ENCODE peak calls at places on chromosomes 3 and 15, in six cellular contexts. B, E, A, H, S and C are unnamed samples. For H3K4me1, the result is how much of the 10 kb centered on the place peaks cover.

GRCh38 chr3:64805248-64805647 is 117.4 kb upstream of the ADAMTS9 start:
- DNase-seq in B (no peak), E (no peak), A (no peak), H (no peak), S (no peak), C (no peak)

GRCh38 chr3:171458056-171458856 is 1.9 kb downstream of the TNIK start:
- DNase-seq in B (peak), E (no peak), A (no peak), H (peak), S (peak), C (peak)

GRCh38 chr3:11764931-11765363 is 81.7 kb downstream of the TAMM41 start:
- DNase-seq in B (no peak), E (no peak), A (no peak), H (peak), S (no peak), C (no peak)

GRCh38 chr15:91871138-91871537 is 17.6 kb downstream of the SLCO3A1 start:
- DNase-seq in B (no peak), E (no peak), A (no peak), H (no peak), S (no peak), C (no peak)

GRCh38 chr15:50235794-50236193 is 29.7 kb downstream of the HDC start:
- DNase-seq in B (no peak), E (no peak), A (no peak), H (peak), S (no peak), C (no peak)

GRCh38 chr15:63052961-63053698 is 10.6 kb downstream of the TPM1 start:
- DNase-seq in B (no peak), E (peak), A (peak), H (peak), S (peak), C (peak)

GRCh38 chr3:169363318-169363717 is 300.2 kb downstream of the MECOM start:
- DNase-seq in B (no peak), E (no peak), A (no peak), H (no peak), S (no peak), C (no peak)

GRCh38 chr3:19934098-19934566 is at the start of gene EFHB:
- DNase-seq in B (no peak), E (no peak), A (no peak), H (peak), S (no peak), C (peak)

GRCh38 chr3:25904248-25904647 is 114.4 kb downstream of the OXSM start:
- DNase-seq in B (no peak), E (no peak), A (no peak), H (no peak), S (peak), C (no peak)

GRCh38 chr15:43253431-43254403 is 13.0 kb downstream of the TGM5 start:
- DNase-seq in B (no peak), E (no peak), A (no peak), H (peak), S (no peak), C (no peak)

GRCh38 chr3:30186741-30187219 is 419.6 kb upstream of the TGFBR2 start:
- DNase-seq in B (no peak), E (no peak), A (no peak), H (no peak), S (peak), C (peak)

GRCh38 chr3:43217633-43218032 is 68.7 kb upstream of the SNRK start:
- DNase-seq in B (no peak), E (no peak), A (no peak), H (peak), S (peak), C (no peak)

GRCh38 chr3:195153653-195154052 is 117.3 kb downstream of the XXYLT1 start:
- DNase-seq in B (no peak), E (no peak), A (no peak), H (peak), S (no peak), C (no peak)

GRCh38 chr3:71905426-71905825 is 120.5 kb upstream of the PROK2 start:
- DNase-seq in B (no peak), E (no peak), A (no peak), H (no peak), S (no peak), C (no peak)

GRCh38 chr3:119663885-119664284 is 3.5 kb upstream of the POPDC2 start:
- DNase-seq in B (no peak), E (no peak), A (no peak), H (no peak), S (no peak), C (no peak)

GRCh38 chr3:21783834-21784233 is 32.8 kb upstream of the ZNF385D start:
- DNase-seq in B (no peak), E (no peak), A (no peak), H (no peak), S (no peak), C (no peak)

GRCh38 chr3:194871143-194871863 is 185.6 kb downstream of the FAM43A start:
- DNase-seq in B (no peak), E (peak), A (peak), H (peak), S (peak), C (peak)

GRCh38 chr3:186782542-186783069 is 771 bp upstream of the EIF4A2 start:
- DNase-seq in B (no peak), E (no peak), A (no peak), H (no peak), S (no peak), C (no peak)

GRCh38 chr3:48464713-48465221 is 18.2 kb downstream of the ATRIP start:
- DNase-seq in B (no peak), E (peak), A (no peak), H (no peak), S (no peak), C (no peak)

GRCh38 chr3:57985176-57985976 is 22.8 kb upstream of the FLNB start:
- DNase-seq in B (no peak), E (no peak), A (no peak), H (no peak), S (no peak), C (no peak)

GRCh38 chr3:147864754-147865354 is 455.7 kb downstream of the ZIC1 start:
- DNase-seq in B (no peak), E (no peak), A (no peak), H (no peak), S (no peak), C (no peak)

GRCh38 chr3:156551746-156552145 is 3.2 kb downstream of the SSR3 start:
- DNase-seq in B (no peak), E (no peak), A (no peak), H (peak), S (no peak), C (no peak)

GRCh38 chr15:57667171-57667924 is 39.2 kb upstream of the POLR2M start:
- DNase-seq in B (no peak), E (no peak), A (no peak), H (peak), S (no peak), C (no peak)

GRCh38 chr3:179860275-179861107 is 176.2 kb downstream of the PEX5L start:
- DNase-seq in B (no peak), E (no peak), A (no peak), H (no peak), S (no peak), C (no peak)

GRCh38 chr3:188396251-188396650 is 242.3 kb downstream of the LPP start:
- DNase-seq in B (no peak), E (no peak), A (no peak), H (no peak), S (no peak), C (no peak)

GRCh38 chr3:188391597-188391996 is 237.6 kb downstream of the LPP start:
- DNase-seq in B (no peak), E (no peak), A (no peak), H (no peak), S (no peak), C (no peak)

GRCh38 chr3:188397766-188398705 is 244.1 kb downstream of the LPP start:
- DNase-seq in B (no peak), E (no peak), A (no peak), H (no peak), S (peak), C (peak)

GRCh38 chr3:188396900-188397299 is 242.9 kb downstream of the LPP start:
- DNase-seq in B (no peak), E (no peak), A (no peak), H (no peak), S (no peak), C (no peak)

GRCh38 chr3:188394588-188394987 is 240.6 kb downstream of the LPP start:
- DNase-seq in B (no peak), E (no peak), A (no peak), H (no peak), S (no peak), C (no peak)
- H3K4me3 ChIP-seq in B (no peak), E (no peak), A (no peak), H (no peak), S (no peak), C (no peak)

GRCh38 chr3:122987231-122987630 is 40.3 kb downstream of the SEMA5B start:
- DNase-seq in B (no peak), E (no peak), A (no peak), H (no peak), S (no peak), C (no peak)
- H3K4me1 ChIP-seq in B (under half), E (under half), A (under half), H (under half), S (under half), C (under half)

GRCh38 chr3:101846709-101847108 is 2.6 kb upstream of the NFKBIZ start:
- DNase-seq in B (no peak), E (no peak), A (no peak), H (no peak), S (no peak), C (no peak)

GRCh38 chr3:101842935-101843330 is 6.4 kb upstream of the NFKBIZ start:
- DNase-seq in B (no peak), E (no peak), A (no peak), H (no peak), S (no peak), C (no peak)

GRCh38 chr3:101840066-101840465 is 9.2 kb upstream of the NFKBIZ start:
- DNase-seq in B (no peak), E (no peak), A (no peak), H (no peak), S (no peak), C (no peak)

GRCh38 chr3:101845405-101845804 is 3.9 kb upstream of the NFKBIZ start:
- DNase-seq in B (no peak), E (no peak), A (no peak), H (no peak), S (no peak), C (no peak)

GRCh38 chr3:101842245-101842934 is 6.9 kb upstream of the NFKBIZ start:
- DNase-seq in B (no peak), E (no peak), A (no peak), H (no peak), S (no peak), C (no peak)
- H3K4me3 ChIP-seq in B (no peak), E (no peak), A (no peak), H (no peak), S (no peak), C (no peak)

GRCh38 chr3:50236484-50237132 is 604 bp downstream of the GNAI2 start:
- DNase-seq in B (no peak), E (no peak), A (no peak), H (no peak), S (no peak), C (no peak)
- H3K4me1 ChIP-seq in B (under half), E (under half), A (under half), H (under half), S (half or more), C (half or more)

DNA sequence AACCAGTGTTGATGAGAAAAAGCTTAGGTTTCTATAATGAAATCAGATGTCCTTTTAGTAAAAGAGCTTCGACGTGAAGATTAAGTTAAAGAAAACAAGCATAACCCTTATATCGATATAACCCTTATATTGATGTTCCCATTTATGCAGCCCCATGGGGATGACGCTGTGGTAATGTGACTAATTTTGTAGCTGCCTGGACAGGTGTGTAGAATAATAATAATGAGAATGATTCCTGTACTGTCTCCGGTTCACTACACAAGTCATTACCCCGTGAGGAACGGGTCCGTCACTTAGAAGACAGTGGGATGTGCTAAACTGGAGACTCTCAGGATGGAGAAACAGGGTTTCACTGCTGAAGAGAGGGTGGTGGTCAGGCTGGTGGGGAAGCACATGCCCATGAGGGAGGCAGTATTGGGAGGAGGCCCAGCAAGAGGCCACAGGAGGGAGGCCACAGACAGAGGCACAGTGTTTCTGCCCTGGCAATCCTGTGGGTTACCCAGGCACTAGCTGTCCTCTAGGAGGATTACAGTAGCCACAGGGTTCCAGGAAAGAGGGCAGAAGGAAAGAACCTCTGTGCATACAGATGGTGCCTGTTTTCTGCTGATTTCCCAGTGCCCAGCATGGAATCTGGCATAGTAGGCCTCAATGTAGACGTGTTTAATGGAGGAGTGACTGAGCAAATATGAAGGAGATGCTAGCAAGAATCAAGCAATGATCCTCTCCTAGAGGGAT is 191.1 kb upstream of the TSC22D2 start:
- DNase-seq in B (no peak), E (no peak), A (no peak), H (no peak), S (no peak), C (no peak)
- H3K4me3 ChIP-seq in B (no peak), E (no peak), A (peak), H (no peak), S (no peak), C (no peak)

GRCh38 chr3:178703268-178703975 is 167.2 kb downstream of the KCNMB2 start:
- DNase-seq in B (no peak), E (no peak), A (no peak), H (peak), S (no peak), C (no peak)
- H3K4me1 ChIP-seq in B (under half), E (under half), A (under half), H (under half), S (under half), C (under half)

GRCh38 chr15:40952301-40952900 is 870 bp upstream of the CHAC1 start:
- DNase-seq in B (no peak), E (no peak), A (no peak), H (no peak), S (no peak), C (no peak)
- H3K4me3 ChIP-seq in B (peak), E (peak), A (peak), H (peak), S (peak), C (peak)

GRCh38 chr3:52683611-52684010 is 2.1 kb downstream of the PBRM1 start:
- DNase-seq in B (no peak), E (peak), A (no peak), H (peak), S (no peak), C (no peak)
- H3K4me1 ChIP-seq in B (under half), E (under half), A (under half), H (under half), S (half or more), C (half or more)